ENCODE peak calls at places on chromosome 20, in seven cellular contexts. R is heart right ventricle, T is IMR-90, Q is Peyer's patch, J is tibial nerve, I is colonic mucosa, V is heart left ventricle. H is an unnamed sample.

GRCh38 chr20:52033313-52033712 is 158.3 kb downstream of the ZFP64 start:
- DNase-seq in Q (no peak), V (no peak), J (no peak), I (no peak), T (peak; percentile 38), R (no peak), H (no peak)

GRCh38 chr20:39778847-39779641 is 816.9 kb downstream of the DHX35 start:
- DNase-seq in J (no peak), T (no peak), R (no peak), I (no peak), Q (no peak), V (no peak), H (no peak)

GRCh38 chr20:16530201-16530681 is 43.0 kb downstream of the KIF16B start:
- DNase-seq in V (no peak), I (peak; percentile 88), R (no peak), Q (peak; percentile 85), T (peak; percentile 56), J (no peak), H (no peak)

GRCh38 chr20:34022154-34022842 is 28.6 kb downstream of the RALY start:
- DNase-seq in I (no peak), J (no peak), V (no peak), R (no peak), Q (no peak), T (no peak), H (no peak)

GRCh38 chr20:41769650-41770049 is 151.5 kb upstream of the CHD6 start:
- DNase-seq in Q (no peak), R (no peak), I (no peak), V (no peak), J (no peak), T (no peak), H (no peak)

GRCh38 chr20:35305682-35306556 is 13.7 kb upstream of the FAM83C start:
- DNase-seq in J (peak; percentile 45), V (no peak), R (no peak), I (no peak), Q (peak; percentile 73), T (peak; percentile 100), H (no peak)

GRCh38 chr20:41848180-41848579 is 230.0 kb upstream of the CHD6 start:
- DNase-seq in R (no peak), V (no peak), J (no peak), Q (no peak), T (no peak), I (no peak), H (no peak)

GRCh38 chr20:53950031-53950430 is 120.4 kb downstream of the BCAS1 start:
- DNase-seq in V (no peak), Q (no peak), R (no peak), T (peak; percentile 18), I (no peak), J (no peak), H (no peak)

GRCh38 chr20:43955244-43956191 is 40.9 kb downstream of the TOX2 start:
- DNase-seq in Q (peak; percentile 45), I (no peak), R (no peak), J (peak; percentile 16), T (peak; percentile 92), V (no peak), H (peak; percentile 48)

GRCh38 chr20:38141889-38142494 is 23.1 kb downstream of the TGM2 start:
- DNase-seq in Q (no peak), T (no peak), R (no peak), I (no peak), J (no peak), V (no peak), H (no peak)

GRCh38 chr20:38144608-38145093 is 20.4 kb downstream of the TGM2 start:
- DNase-seq in V (peak; percentile 51), J (no peak), I (no peak), Q (no peak), R (no peak), T (no peak), H (no peak)

GRCh38 chr20:38141154-38141888 is 23.7 kb downstream of the TGM2 start:
- DNase-seq in V (no peak), R (no peak), J (no peak), T (no peak), I (no peak), Q (peak; percentile 42), H (no peak)

GRCh38 chr20:38143646-38144554 is 21.2 kb downstream of the TGM2 start:
- DNase-seq in R (no peak), V (peak; percentile 66), J (no peak), T (peak; percentile 95), I (peak; percentile 88), Q (peak; percentile 82), H (no peak)

GRCh38 chr20:38143238-38143645 is 21.8 kb downstream of the TGM2 start:
- DNase-seq in Q (peak; percentile 83), T (no peak), R (no peak), J (no peak), V (no peak), I (peak; percentile 83), H (no peak)
- TF ChIP-seq CTCF in Q (no peak), T (no peak), R (no peak), J (no peak), V (no peak), I (no peak), H (no peak)

GRCh38 chr20:9068896-9069663 is at the start of gene PLCB4:
- DNase-seq in R (peak; percentile 52), J (no peak), V (peak; percentile 75), Q (peak; percentile 70), I (peak; percentile 77), T (peak; percentile 66), H (no peak)

GRCh38 chr20:9072741-9073310 is 3.9 kb downstream of the PLCB4 start:
- DNase-seq in I (no peak), Q (no peak), V (no peak), R (no peak), T (no peak), J (no peak), H (no peak)

GRCh38 chr20:9071976-9072726 is 3.3 kb downstream of the PLCB4 start:
- DNase-seq in R (no peak), V (no peak), I (no peak), J (no peak), Q (no peak), T (peak; percentile 43), H (no peak)

GRCh38 chr20:9068232-9068781 is 580 bp upstream of the PLCB4 start:
- DNase-seq in I (peak; percentile 39), T (peak; percentile 41), Q (peak; percentile 54), J (no peak), R (peak; percentile 72), V (peak; percentile 84), H (no peak)

DNA sequence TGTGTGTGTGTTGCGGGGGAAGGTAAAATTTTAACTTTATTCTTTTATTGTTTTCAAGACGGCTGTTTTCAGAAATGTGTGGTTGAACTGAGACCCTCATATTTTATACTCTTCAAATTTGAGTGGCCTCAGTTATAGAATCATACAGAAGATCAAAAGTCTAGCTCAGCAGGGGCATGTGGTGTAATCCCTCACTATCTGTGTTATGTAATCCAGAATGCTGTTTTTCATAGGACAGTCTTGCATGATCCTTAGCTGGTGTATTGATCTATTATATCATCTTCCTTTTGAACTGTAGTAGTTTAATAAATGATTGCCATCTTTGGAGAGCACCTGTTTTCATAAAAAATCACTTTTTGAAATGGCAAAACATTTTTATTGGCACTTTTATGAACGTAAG is 1.4 kb downstream of the PLCB4 start:
- DNase-seq in T (no peak), Q (no peak), R (no peak), V (no peak), J (no peak), I (no peak), H (no peak)
- H3K4me3 ChIP-seq in T (peak overlapping the region; percentile 92), Q (no peak overlapping the region), R (peak overlapping the region; percentile 77), V (peak overlapping the region; percentile 90), J (no peak overlapping the region), I (no peak overlapping the region), H (no peak overlapping the region)

DNA sequence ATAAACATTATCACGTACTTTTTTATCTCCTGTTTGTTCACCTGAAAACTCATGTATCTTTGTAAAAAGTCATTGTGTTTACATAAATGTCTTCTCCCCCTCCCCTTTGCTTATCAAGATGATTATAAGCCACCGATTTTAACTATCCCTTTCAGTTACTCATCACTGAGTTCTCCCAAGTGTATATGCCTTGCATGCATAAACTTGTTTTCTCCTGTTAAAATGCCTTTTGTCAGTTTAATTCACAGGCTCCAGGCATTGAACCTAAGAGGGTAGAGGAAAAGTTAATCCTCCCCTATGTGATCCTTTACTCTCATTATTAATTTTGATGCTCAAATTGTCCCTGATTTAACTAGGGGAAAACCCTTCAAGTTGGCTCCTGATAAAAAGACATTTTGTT is 24.2 kb downstream of the ANKEF1 start:
- DNase-seq in Q (no peak), T (no peak), J (no peak), V (no peak), I (no peak), R (no peak), H (no peak)
- H3K4me1 ChIP-seq in Q (no peaks in the 10 kb centered on the region), T (no peaks in the 10 kb centered on the region), J (no peaks in the 10 kb centered on the region), V (no peaks in the 10 kb centered on the region), I (no peaks in the 10 kb centered on the region), R (no peaks in the 10 kb centered on the region), H (no peaks in the 10 kb centered on the region)

GRCh38 chr20:3661060-3661820 is 2.0 kb downstream of the GFRA4 start:
- DNase-seq in R (no peak), Q (peak; percentile 44), J (no peak), T (no peak), I (no peak), V (no peak), H (no peak)

GRCh38 chr20:3658708-3659491 is 4.3 kb downstream of the GFRA4 start:
- DNase-seq in J (no peak), Q (no peak), I (no peak), T (no peak), R (no peak), V (no peak), H (no peak)

GRCh38 chr20:3660262-3661059 is 2.7 kb downstream of the GFRA4 start:
- DNase-seq in R (no peak), J (no peak), Q (peak; percentile 41), V (no peak), T (no peak), I (no peak), H (no peak)

GRCh38 chr20:3658019-3658707 is 5.0 kb downstream of the GFRA4 start:
- DNase-seq in Q (no peak), V (peak; percentile 33), T (no peak), R (no peak), I (no peak), J (no peak), H (no peak)

DNA sequence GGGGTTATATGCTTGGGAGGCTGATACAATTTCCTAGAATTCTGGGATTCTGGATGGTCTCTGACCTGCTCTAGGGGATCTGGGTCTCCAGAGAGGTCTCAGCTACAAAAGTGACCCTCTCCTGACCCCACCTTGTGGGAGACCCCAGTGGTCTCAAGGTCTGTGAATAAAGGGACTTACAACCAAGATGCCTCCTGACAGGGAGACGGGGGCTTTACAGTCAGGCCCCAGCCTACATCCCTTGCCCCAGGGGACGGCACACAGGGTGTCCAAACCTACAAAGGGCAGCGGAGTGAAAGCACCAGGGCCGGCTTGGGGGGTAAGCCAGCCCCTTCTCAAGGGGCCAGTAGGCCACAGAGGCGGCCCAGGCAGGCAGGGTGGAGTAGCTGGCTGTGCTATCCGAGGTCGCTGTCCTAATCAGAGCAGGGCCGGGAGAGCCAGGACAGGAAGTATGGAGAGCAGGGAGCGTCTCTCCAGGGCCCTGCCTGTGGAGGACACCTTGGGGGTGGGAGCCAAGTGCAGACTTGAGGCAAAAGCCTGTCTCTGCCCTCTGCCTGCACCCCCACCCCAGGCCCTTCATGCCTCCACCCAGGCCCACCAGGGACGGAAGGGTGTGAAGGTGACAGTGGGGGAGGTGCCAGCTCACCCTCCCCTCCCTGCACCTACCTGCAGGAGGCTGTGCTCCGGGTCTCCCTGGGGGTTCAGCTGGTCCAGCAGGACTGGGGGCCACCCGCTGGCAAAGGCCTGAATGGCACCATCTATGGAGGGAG is 3.5 kb downstream of the GFRA4 start:
- DNase-seq in J (no peak), I (no peak), Q (peak; percentile 39), R (no peak), T (no peak), V (peak; percentile 55), H (no peak)
- TF ChIP-seq CTCF in J (no peak), I (no peak), Q (no peak), R (no peak), T (no peak), V (no peak), H (no peak)

GRCh38 chr20:57748601-57749130 is 38.9 kb upstream of the PMEPA1 start:
- DNase-seq in V (peak; percentile 90), J (peak; percentile 62), I (peak; percentile 81), Q (peak; percentile 80), R (peak; percentile 82), T (peak; percentile 50), H (peak; percentile 68)
- H3K4me3 ChIP-seq in V (peak overlapping the region; percentile 38), J (peak overlapping the region; percentile 35), I (no peak overlapping the region), Q (peak overlapping the region; percentile 39), R (peak overlapping the region; percentile 18), T (peak overlapping the region; percentile 19), H (no peak overlapping the region)

H was measured in lung.